ENCODE peak calls at places on chromosomes 16 and 17, in eight cellular contexts. E is neural progenitor cell, Q is IMR-90, G is fibroblast of lung, J is fibroblast of pulmonary artery, U is tibial artery, H is heart right ventricle, A is thoracic aorta. D is an unnamed sample.
A peak's percentile ranks its signal among the peaks of the same experiment; 100 is the strongest.

GRCh38 chr16:85288869-85289660 is 176.8 kb upstream of the CIBAR2 start:
- DNase-seq in J (no peak), H (no peak), U (no peak), E (no peak), Q (no peak), A (no peak), G (no peak), D (no peak)

GRCh38 chr16:23131841-23132576 is 17.2 kb downstream of the USP31 start:
- DNase-seq in H (no peak), A (no peak), J (peak; percentile 73), U (no peak), Q (no peak), E (no peak), G (peak; percentile 62), D (no peak)

GRCh38 chr16:83803811-83804210 is 4.0 kb upstream of the HSBP1 start:
- DNase-seq in A (no peak), J (no peak), H (no peak), E (no peak), G (no peak), U (no peak), Q (no peak), D (no peak)

GRCh38 chr17:49664706-49665211 is 13.1 kb downstream of the SPOP start:
- DNase-seq in J (no peak), A (no peak), H (no peak), Q (no peak), G (no peak), E (no peak), U (no peak), D (no peak)

GRCh38 chr17:79992657-79993389 is 42.8 kb downstream of the TBC1D16 start:
- DNase-seq in J (no peak), G (no peak), U (no peak), H (no peak), E (no peak), A (no peak), Q (no peak), D (no peak)

GRCh38 chr17:82297804-82298537 is 19.4 kb downstream of the CD7 start:
- DNase-seq in G (peak; percentile 96), E (no peak), J (peak; percentile 97), H (peak; percentile 89), U (peak; percentile 86), A (peak; percentile 84), Q (peak; percentile 96), D (no peak)

GRCh38 chr16:66904428-66904845 is 14.2 kb downstream of the CDH16 start:
- DNase-seq in H (no peak), U (no peak), G (no peak), Q (no peak), J (no peak), E (no peak), A (no peak), D (no peak)

GRCh38 chr17:29682054-29682453 is 59.3 kb upstream of the CORO6 start:
- DNase-seq in G (no peak), E (no peak), A (no peak), H (no peak), J (no peak), Q (no peak), U (no peak), D (no peak)

GRCh38 chr17:13478326-13478830 is 123.4 kb downstream of the HS3ST3A1 start:
- DNase-seq in G (no peak), U (no peak), A (no peak), E (no peak), J (no peak), H (no peak), Q (no peak), D (no peak)

GRCh38 chr17:40779181-40779909 is 3.0 kb downstream of the KRT27 start:
- DNase-seq in A (no peak), Q (no peak), U (no peak), E (no peak), H (no peak), J (no peak), G (no peak), D (no peak)

GRCh38 chr16:2040031-2040430 is 7.6 kb downstream of the NTHL1 start:
- DNase-seq in G (no peak), E (no peak), J (no peak), H (no peak), Q (no peak), A (no peak), U (no peak), D (no peak)

GRCh38 chr16:70730016-70730415 is 44.2 kb upstream of the MTSS2 start:
- DNase-seq in E (peak; percentile 71), U (no peak), Q (no peak), J (no peak), H (no peak), A (no peak), G (no peak), D (no peak)

GRCh38 chr17:80154166-80154565 is 7.2 kb upstream of the EIF4A3 start:
- DNase-seq in Q (no peak), J (no peak), E (no peak), U (no peak), H (no peak), G (no peak), A (no peak), D (no peak)

GRCh38 chr17:82494236-82495055 is 25.1 kb upstream of the FOXK2 start:
- DNase-seq in E (peak; percentile 88), A (peak; percentile 70), G (peak; percentile 97), H (peak; percentile 92), U (peak; percentile 95), J (peak; percentile 94), Q (peak; percentile 97), D (peak; percentile 85)

GRCh38 chr17:50423553-50424159 is 2.4 kb upstream of the ACSF2 start:
- DNase-seq in J (peak; percentile 80), Q (peak; percentile 91), U (peak; percentile 37), A (no peak), G (peak; percentile 94), E (no peak), H (no peak), D (no peak)

GRCh38 chr17:30805944-30806456 is 18.5 kb downstream of the CRLF3 start:
- DNase-seq in U (no peak), A (no peak), E (no peak), H (no peak), Q (no peak), J (no peak), G (no peak), D (no peak)
- TF ChIP-seq CTCF in U (no peak), A (no peak), E (peak; percentile 13), H (no peak), Q (peak; percentile 16), J (peak; percentile 31), G (peak; percentile 10), D (no peak)

GRCh38 chr16:89823087-89823823 is 5.0 kb upstream of the SPIRE2 start:
- DNase-seq in Q (no peak), U (no peak), H (no peak), G (no peak), E (peak; percentile 45), J (no peak), A (no peak), D (no peak)

GRCh38 chr16:89815639-89816348 is 653 bp downstream of the FANCA start:
- DNase-seq in H (no peak), A (no peak), U (no peak), J (no peak), E (peak; percentile 39), G (no peak), Q (no peak), D (no peak)

GRCh38 chr16:89826531-89827382 is 1.5 kb upstream of the SPIRE2 start:
- DNase-seq in U (no peak), H (no peak), Q (no peak), E (no peak), A (no peak), G (no peak), J (no peak), D (no peak)

GRCh38 chr16:89822188-89823086 is 5.8 kb upstream of the SPIRE2 start:
- DNase-seq in G (no peak), A (no peak), E (peak; percentile 44), Q (no peak), J (no peak), U (no peak), H (no peak), D (no peak)

DNA sequence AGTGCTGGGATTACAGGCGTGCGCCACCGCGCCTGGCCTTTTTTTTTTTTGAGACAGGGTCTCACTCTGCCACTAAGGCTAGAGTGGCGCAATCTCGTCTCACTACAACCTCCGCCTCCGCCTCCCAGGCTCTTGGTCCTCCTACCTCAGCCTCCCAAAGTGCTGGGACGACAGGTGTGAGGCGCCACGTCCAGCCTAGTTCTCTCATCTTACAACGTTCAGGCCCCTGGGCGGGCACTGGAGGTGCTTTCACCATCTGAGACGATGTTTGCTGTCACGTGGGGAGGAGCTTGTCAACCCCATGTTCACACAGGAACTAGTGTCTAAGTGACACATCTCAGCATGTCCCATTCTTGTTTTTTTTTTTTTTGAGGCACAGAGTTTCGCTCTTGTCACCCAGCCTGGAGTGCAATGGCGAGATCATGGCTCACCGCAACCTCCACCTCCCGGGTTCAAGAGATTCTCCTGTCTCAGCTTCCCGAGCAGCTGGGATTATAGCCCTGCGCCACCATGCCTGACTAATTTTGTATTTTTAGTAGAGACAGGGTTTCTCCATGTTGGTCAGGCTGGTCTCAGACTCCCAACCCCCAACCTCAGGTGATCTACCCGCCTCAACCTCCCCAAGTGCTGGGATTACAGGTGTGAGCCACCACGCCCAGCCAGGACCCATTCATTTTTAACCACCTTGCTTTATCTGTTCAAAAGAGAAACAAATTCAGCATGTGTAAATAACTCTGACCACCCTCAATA is 5.2 kb upstream of the FANCA start:
- DNase-seq in A (no peak), Q (no peak), U (no peak), G (no peak), J (no peak), H (no peak), E (no peak), D (no peak)
- TF ChIP-seq CTCF in A (no peak), Q (no peak), U (no peak), G (no peak), J (no peak), H (no peak), E (no peak), D (no peak)

GRCh38 chr17:54982399-54982798 is 13.8 kb downstream of the STXBP4 start:
- DNase-seq in G (peak; percentile 95), H (no peak), A (peak; percentile 72), Q (peak; percentile 66), J (peak; percentile 84), E (no peak), U (peak; percentile 77), D (no peak)
- TF ChIP-seq CTCF in G (no peak), H (no peak), A (no peak), Q (no peak), J (no peak), E (no peak), U (no peak), D (no peak)

DNA sequence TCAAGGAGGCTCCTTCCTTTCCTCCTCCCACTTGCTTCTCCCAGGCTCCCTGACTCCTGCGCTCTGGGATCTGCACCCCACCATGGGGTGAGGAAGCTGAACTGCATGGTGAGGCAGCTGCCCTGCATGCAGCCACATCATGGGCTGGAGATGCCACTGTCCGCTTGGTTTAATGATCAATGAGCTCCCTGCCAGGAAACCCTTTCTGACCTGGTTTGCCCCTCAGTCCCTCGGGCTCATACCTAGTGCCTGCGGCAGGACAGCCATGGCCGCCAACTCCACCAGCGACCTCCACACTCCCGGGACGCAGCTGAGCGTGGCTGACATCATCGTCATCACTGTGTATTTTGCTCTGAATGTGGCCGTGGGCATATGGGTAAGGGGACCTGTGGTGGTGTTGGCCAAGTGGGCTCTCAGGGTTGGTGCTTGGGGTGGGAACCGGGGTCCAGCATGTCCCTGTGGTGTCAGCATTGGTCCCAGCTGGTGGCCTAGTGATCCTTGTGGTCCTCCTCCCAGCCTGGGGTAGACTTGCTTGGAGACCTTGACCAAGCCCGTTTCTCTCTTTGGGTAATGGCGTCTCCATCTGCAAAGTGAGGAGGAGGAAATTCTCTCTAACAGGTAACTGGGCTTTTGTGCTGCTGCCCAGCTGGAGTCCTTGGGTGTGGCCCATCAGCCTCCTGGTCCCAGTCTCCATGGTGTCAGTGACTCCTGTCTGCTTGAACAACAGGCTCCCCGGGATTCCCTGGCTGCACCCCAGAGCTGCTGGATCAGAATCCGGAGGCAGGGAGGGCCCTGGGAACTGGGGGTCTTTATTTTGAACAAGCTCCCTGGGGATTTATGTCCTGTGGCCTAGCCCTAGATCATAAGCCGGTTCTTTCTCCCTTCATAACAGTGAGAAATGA is at the start of gene SLC5A10:
- DNase-seq in J (no peak), E (peak; percentile 47), U (no peak), G (no peak), A (no peak), Q (no peak), H (no peak), D (no peak)
- TF ChIP-seq CTCF in J (peak; percentile 14), E (peak; percentile 38), U (no peak), G (peak; percentile 14), A (no peak), Q (peak; percentile 16), H (no peak), D (peak; percentile 27)

D was measured in progenitor cell of endocrine pancreas.